ENCODE peak calls at places on chromosomes 11 and 22, in four cellular contexts. Q is choroid plexus epithelial cell, Y is right lobe of liver, F is lower leg skin. M is an unnamed sample.

GRCh38 chr22:40027191-40028097 is 32.7 kb downstream of the FAM83F start:
- DNase-seq in Q (no peak), Y (no peak), F (no peak), M (no peak)

GRCh38 chr11:18804621-18805020 is 13.0 kb upstream of the PTPN5 start:
- DNase-seq in Q (no peak), Y (no peak), F (no peak), M (no peak)

GRCh38 chr11:63708764-63709163 is 27.5 kb downstream of the RTN3 start:
- DNase-seq in Q (no peak), Y (no peak), F (no peak), M (no peak)

GRCh38 chr11:86481399-86481798 is 106.7 kb downstream of the CCDC81 start:
- DNase-seq in Q (peak; percentile 43), Y (no peak), F (no peak), M (no peak)

GRCh38 chr11:111684259-111684658 is 81.9 kb downstream of the PPP2R1B start:
- DNase-seq in Q (no peak), Y (no peak), F (no peak), M (no peak)

GRCh38 chr22:30405731-30406130 is 8.9 kb downstream of the SEC14L2 start:
- DNase-seq in Q (no peak), Y (no peak), F (no peak), M (no peak)

GRCh38 chr11:47532597-47533213 is 20.2 kb downstream of the CELF1 start:
- DNase-seq in Q (peak; percentile 47), Y (no peak), F (no peak), M (no peak)

GRCh38 chr11:78030429-78031325 is 7.6 kb upstream of the KCTD14 start:
- DNase-seq in Q (peak; percentile 70), Y (peak; percentile 72), F (no peak), M (no peak)

GRCh38 chr11:66639066-66639813 is 737 bp downstream of the RBM4 start:
- DNase-seq in Q (peak; percentile 67), Y (no peak), F (no peak), M (no peak)

GRCh38 chr11:71145988-71146824 is 106.2 kb downstream of the SHANK2 start:
- DNase-seq in Q (no peak), Y (no peak), F (no peak), M (no peak)

GRCh38 chr11:955154-956049 is 29.7 kb downstream of the AP2A2 start:
- DNase-seq in Q (no peak), Y (peak; percentile 79), F (no peak), M (no peak)

GRCh38 chr11:64644348-64645242 is 53.6 kb downstream of the SLC22A12 start:
- DNase-seq in Q (no peak), Y (no peak), F (no peak), M (no peak)

GRCh38 chr11:68686486-68686885 is 2.1 kb downstream of the GAL start:
- DNase-seq in Q (no peak), Y (no peak), F (no peak), M (no peak)

GRCh38 chr11:24386551-24387404 is 110.1 kb upstream of the LUZP2 start:
- DNase-seq in Q (peak; percentile 74), Y (no peak), F (no peak), M (no peak)
- TF ChIP-seq CTCF in Q (peak; percentile 72), Y (peak; percentile 44), F (no peak), M (no peak)

DNA sequence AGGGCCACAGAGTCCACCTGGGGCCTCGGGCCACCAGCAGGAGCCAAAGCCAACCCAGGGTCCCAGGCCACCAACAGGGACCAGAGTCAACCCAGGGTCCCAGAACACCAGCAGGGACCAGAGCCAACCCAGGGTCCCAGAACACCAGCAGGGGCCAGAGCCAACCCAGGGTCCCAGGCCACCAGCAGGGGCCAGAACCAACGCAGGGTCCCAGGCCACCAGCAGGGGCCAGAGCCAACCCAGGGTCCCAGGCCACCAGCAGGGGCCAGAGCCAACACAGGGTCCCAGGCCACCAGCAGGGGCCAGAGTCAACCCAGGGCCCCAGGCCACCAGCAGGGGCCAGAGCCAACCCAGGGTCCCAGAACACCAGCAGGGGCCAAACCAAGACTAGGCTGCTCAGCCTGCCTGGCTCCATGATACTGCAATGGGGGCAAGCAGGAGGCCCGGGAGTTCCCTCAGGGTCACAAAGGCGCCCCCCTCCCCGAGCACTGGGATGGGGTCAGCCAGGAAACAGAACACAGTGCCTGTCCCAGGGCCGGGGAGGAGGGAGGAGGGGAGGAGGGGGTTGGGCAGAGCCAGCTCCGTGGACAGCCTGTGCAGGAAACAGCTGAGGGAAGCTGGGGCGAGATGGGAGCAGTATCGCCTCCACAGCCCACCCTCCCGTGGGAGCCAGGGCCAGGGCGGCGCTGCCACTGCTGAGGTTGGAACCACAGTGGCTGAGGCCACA is 62.0 kb upstream of the PRR5 start:
- DNase-seq in Q (no peak), Y (no peak), F (no peak), M (no peak)
- TF ChIP-seq CTCF in Q (no peak), Y (no peak), F (no peak), M (no peak)

GRCh38 chr11:116400081-116400480 is 372.7 kb downstream of the BUD13 start:
- DNase-seq in Q (no peak), Y (peak; percentile 76), F (no peak), M (no peak)
- TF ChIP-seq CTCF in Q (no peak), Y (no peak), F (no peak), M (no peak)

GRCh38 chr11:124012697-124013096 is at the start of gene OR10G4:
- DNase-seq in Q (no peak), Y (no peak), F (no peak), M (no peak)
- TF ChIP-seq CTCF in Q (no peak), Y (no peak), F (no peak), M (no peak)

GRCh38 chr11:125756050-125756449 is 10.0 kb downstream of the PATE1 start:
- DNase-seq in Q (no peak), Y (no peak), F (no peak), M (no peak)

GRCh38 chr11:125745979-125746378 is at the start of gene PATE1:
- DNase-seq in Q (no peak), Y (no peak), F (no peak), M (no peak)

DNA sequence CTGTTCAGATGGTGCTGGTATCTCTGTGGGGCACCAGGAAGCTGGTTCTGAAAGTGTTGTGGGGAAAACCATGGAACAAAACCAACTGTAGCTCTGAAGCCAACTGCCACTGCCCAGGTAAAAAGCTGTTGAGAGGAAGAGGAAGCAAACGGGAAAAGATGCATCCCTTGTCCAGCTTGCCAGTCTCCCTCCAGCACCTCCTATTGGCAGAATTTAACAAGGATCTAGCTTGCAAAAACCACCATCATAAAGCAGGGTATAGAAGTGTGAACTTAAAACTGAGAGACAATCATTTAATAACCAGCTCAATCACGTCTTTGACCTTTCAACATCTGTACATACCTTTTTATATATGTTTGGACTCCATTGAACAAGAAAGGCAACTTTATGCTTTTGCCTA is 4.5 kb downstream of the PATE1 start:
- DNase-seq in Q (no peak), Y (no peak), F (no peak), M (no peak)
- TF ChIP-seq CTCF in Q (no peak), Y (no peak), F (no peak), M (no peak)

DNA sequence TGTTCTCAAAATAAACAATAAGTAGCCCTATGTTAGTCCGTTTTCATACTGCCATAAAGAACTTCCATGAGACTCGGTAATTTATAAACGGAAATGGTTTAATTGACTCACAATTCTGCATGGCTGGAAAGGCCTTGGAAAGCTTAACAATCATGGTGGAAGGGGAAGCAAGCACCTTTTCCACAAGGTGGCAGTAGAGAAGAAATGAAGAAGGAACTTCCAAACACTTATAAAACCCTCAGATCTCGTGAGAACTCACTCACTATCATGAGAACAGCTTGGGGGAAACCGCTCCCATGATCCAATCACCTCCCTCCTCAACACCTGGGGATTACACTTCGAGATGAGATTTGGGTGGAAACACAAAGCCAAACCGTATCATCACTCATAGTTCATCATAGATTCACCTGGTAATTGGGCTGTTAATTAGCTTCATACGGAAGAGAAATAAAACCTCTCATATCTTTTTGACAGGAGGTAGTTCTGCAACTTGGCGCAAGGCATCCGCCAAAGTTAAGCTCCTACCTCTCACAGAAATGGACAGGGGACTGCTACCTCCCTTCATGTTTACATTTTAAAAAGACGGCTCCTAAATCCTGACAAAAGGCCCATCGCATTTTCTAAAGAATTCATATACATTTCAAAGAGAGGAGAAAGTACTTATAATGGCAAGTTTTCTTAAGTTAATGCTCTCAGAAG is 49.0 kb downstream of the MUC15 start:
- DNase-seq in Q (peak; percentile 74), Y (no peak), F (no peak), M (no peak)
- TF ChIP-seq CTCF in Q (peak; percentile 70), Y (no peak), F (no peak), M (no peak)

GRCh38 chr11:121449123-121449522 is 3.0 kb upstream of the SORL1 start:
- DNase-seq in Q (no peak), Y (no peak), F (no peak), M (no peak)

GRCh38 chr11:121444508-121444907 is 7.6 kb upstream of the SORL1 start:
- DNase-seq in Q (no peak), Y (no peak), F (no peak), M (no peak)

GRCh38 chr11:121448431-121448941 is 3.6 kb upstream of the SORL1 start:
- DNase-seq in Q (no peak), Y (no peak), F (no peak), M (no peak)

GRCh38 chr11:121445071-121445768 is 6.9 kb upstream of the SORL1 start:
- DNase-seq in Q (no peak), Y (no peak), F (no peak), M (no peak)

DNA sequence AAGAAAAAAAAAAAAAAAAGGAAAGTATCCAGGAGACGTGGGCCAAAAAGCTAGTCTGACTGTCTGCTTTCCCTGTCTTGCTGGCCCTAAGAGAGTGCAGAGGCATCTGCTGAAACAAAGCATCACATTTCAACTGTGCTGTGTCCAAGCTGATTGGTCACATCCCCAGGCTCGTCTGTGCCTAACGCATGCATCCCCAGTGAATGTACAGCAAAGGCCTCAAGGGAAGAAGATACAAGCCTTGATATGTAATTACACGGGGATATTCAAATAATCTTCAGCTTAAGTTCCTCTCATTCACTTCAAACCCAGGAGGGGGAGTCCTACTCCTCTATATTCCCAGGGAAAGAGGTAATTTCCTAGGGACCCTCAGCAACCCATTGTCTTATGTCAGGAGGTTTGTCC is 5.4 kb upstream of the SORL1 start:
- DNase-seq in Q (peak; percentile 47), Y (no peak), F (no peak), M (no peak)
- TF ChIP-seq CTCF in Q (peak; percentile 46), Y (peak; percentile 21), F (no peak), M (no peak)

DNA sequence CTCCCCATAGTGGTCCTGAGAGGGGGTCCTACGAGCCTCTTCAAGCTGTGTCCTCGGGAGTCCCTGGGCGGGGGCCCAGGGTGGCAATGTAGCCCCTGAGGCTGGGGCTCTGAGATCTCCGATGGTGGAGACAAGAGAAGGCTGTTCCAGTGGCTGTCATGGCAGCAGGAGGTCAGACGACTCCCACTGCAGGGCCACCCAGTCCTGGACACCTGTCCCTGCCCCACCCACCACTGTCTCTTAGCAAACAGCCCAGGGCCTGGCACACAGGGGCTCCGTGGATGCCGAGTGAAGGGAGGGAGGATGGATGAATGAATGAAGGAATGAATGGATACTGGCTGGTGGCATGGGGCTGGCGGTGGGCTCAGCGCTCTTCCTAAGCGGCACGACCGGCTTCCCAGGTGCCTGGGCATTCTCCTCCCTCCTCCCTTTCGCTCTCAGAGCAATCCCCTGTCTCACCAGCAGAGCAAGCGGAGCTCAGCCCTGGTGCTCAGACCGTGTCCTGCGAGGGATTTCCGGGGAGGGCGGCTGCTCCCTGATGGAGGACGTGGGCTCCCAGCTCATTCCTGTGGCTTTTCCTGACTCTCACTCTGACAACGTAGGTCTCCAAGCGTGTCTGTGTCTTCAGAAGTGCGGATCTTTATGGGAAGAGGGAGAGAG is 1272.7 kb downstream of the BRD1 start:
- DNase-seq in Q (no peak), Y (no peak), F (no peak), M (no peak)
- TF ChIP-seq CTCF in Q (no peak), Y (no peak), F (no peak), M (no peak)

M was measured in omental fat pad.